ENCODE peak calls at places on chromosomes 4 and X, in six cellular contexts. One of them, this sample, is unnamed.

GRCh38 chrX:48833531-48834138 is 1.8 kb downstream of the PCSK1N start:
- DNase-seq in RCC 7860: no peak
- DNase-seq in H9: no peak
- DNase-seq in smooth muscle cell of the brain vasculature: no peak
- DNase-seq in HFFc6: no peak
- DNase-seq in germinal center: no peak
- DNase-seq in this sample: no peak

GRCh38 chr4:105207386-105207785 is 60.7 kb downstream of the TET2 start:
- DNase-seq in H9: no peak
- DNase-seq in germinal center: no peak
- DNase-seq in smooth muscle cell of the brain vasculature: no peak
- DNase-seq in HFFc6: no peak
- DNase-seq in RCC 7860: no peak
- DNase-seq in this sample: no peak

GRCh38 chr4:153113061-153113837 is 91.0 kb upstream of the TRIM2 start:
- DNase-seq in H9: no peak
- DNase-seq in germinal center: no peak
- DNase-seq in HFFc6: no peak
- DNase-seq in smooth muscle cell of the brain vasculature: no peak
- DNase-seq in RCC 7860: peak
- DNase-seq in this sample: peak

GRCh38 chr4:121938282-121939092 is 13.4 kb downstream of the TRPC3 start:
- DNase-seq in HFFc6: peak
- DNase-seq in germinal center: no peak
- DNase-seq in RCC 7860: no peak
- DNase-seq in smooth muscle cell of the brain vasculature: no peak
- DNase-seq in H9: no peak
- DNase-seq in this sample: no peak

GRCh38 chr4:54678826-54679225 is 21.1 kb downstream of the KIT start:
- DNase-seq in germinal center: no peak
- DNase-seq in HFFc6: no peak
- DNase-seq in RCC 7860: no peak
- DNase-seq in smooth muscle cell of the brain vasculature: no peak
- DNase-seq in H9: no peak
- DNase-seq in this sample: no peak

GRCh38 chr4:2937146-2937857 is 25.9 kb downstream of the NOP14 start:
- DNase-seq in germinal center: no peak
- DNase-seq in HFFc6: no peak
- DNase-seq in H9: peak
- DNase-seq in RCC 7860: peak
- DNase-seq in smooth muscle cell of the brain vasculature: no peak
- DNase-seq in this sample: no peak

GRCh38 chrX:54891573-54891972 is 29.1 kb upstream of the TRO start:
- DNase-seq in HFFc6: peak
- DNase-seq in germinal center: peak
- DNase-seq in RCC 7860: peak
- DNase-seq in smooth muscle cell of the brain vasculature: peak
- DNase-seq in H9: no peak
- DNase-seq in this sample: peak

GRCh38 chrX:44903107-44903506 is 30.1 kb downstream of the KDM6A start:
- DNase-seq in H9: no peak
- DNase-seq in RCC 7860: peak
- DNase-seq in HFFc6: peak
- DNase-seq in smooth muscle cell of the brain vasculature: no peak
- DNase-seq in germinal center: no peak
- DNase-seq in this sample: peak

GRCh38 chrX:19646298-19646697 is 131.0 kb upstream of the MAP3K15 start:
- DNase-seq in RCC 7860: no peak
- DNase-seq in germinal center: no peak
- DNase-seq in H9: no peak
- DNase-seq in smooth muscle cell of the brain vasculature: no peak
- DNase-seq in HFFc6: no peak
- DNase-seq in this sample: no peak

GRCh38 chr4:2341261-2341841 is 77.1 kb downstream of the ZFYVE28 start:
- DNase-seq in germinal center: no peak
- DNase-seq in H9: peak
- DNase-seq in smooth muscle cell of the brain vasculature: no peak
- DNase-seq in HFFc6: no peak
- DNase-seq in RCC 7860: no peak
- DNase-seq in this sample: no peak

GRCh38 chrX:153554519-153555167 is 37.2 kb downstream of the ATP2B3 start:
- DNase-seq in smooth muscle cell of the brain vasculature: no peak
- DNase-seq in H9: peak
- DNase-seq in RCC 7860: no peak
- DNase-seq in HFFc6: peak
- DNase-seq in germinal center: peak
- DNase-seq in this sample: no peak